ENCODE peak calls at places on chromosomes 12 and 14, in nine cellular contexts. One of them, this sample, is unnamed.

GRCh38 chr14:23910081-23910875 is 43.3 kb upstream of the DHRS4 start:
- DNase-seq in mucosa of descending colon: peak
- DNase-seq in lower leg skin: no peak
- DNase-seq in foreskin fibroblast: peak
- DNase-seq in fibroblast of lung: peak
- DNase-seq in heart right ventricle: no peak
- DNase-seq in uterus: no peak
- DNase-seq in H9: peak
- DNase-seq in GM23338: peak
- DNase-seq in this sample: no peak

GRCh38 chr14:101918125-101918989 is 46.0 kb upstream of the DYNC1H1 start:
- DNase-seq in foreskin fibroblast: peak
- DNase-seq in heart right ventricle: no peak
- DNase-seq in GM23338: peak
- DNase-seq in H9: no peak
- DNase-seq in mucosa of descending colon: no peak
- DNase-seq in fibroblast of lung: peak
- DNase-seq in uterus: no peak
- DNase-seq in lower leg skin: no peak
- DNase-seq in this sample: no peak

GRCh38 chr14:23284654-23285529 is 1.0 kb downstream of the HOMEZ start:
- DNase-seq in uterus: no peak
- DNase-seq in lower leg skin: no peak
- DNase-seq in heart right ventricle: no peak
- DNase-seq in H9: no peak
- DNase-seq in mucosa of descending colon: no peak
- DNase-seq in foreskin fibroblast: peak
- DNase-seq in GM23338: no peak
- DNase-seq in fibroblast of lung: no peak
- DNase-seq in this sample: no peak

GRCh38 chr14:68598621-68599447 is 194.0 kb downstream of the ZFP36L1 start:
- DNase-seq in H9: no peak
- DNase-seq in uterus: peak
- DNase-seq in fibroblast of lung: peak
- DNase-seq in GM23338: no peak
- DNase-seq in lower leg skin: peak
- DNase-seq in foreskin fibroblast: peak
- DNase-seq in heart right ventricle: peak
- DNase-seq in mucosa of descending colon: peak
- DNase-seq in this sample: no peak

GRCh38 chr12:1629338-1630080 is 478 bp downstream of the WNT5B start:
- DNase-seq in fibroblast of lung: no peak
- DNase-seq in GM23338: peak
- DNase-seq in mucosa of descending colon: peak
- DNase-seq in H9: peak
- DNase-seq in uterus: no peak
- DNase-seq in foreskin fibroblast: peak
- DNase-seq in heart right ventricle: no peak
- DNase-seq in lower leg skin: no peak
- DNase-seq in this sample: no peak

GRCh38 chr12:103848132-103848531 is 7.1 kb upstream of the NT5DC3 start:
- DNase-seq in heart right ventricle: no peak
- DNase-seq in foreskin fibroblast: no peak
- DNase-seq in H9: no peak
- DNase-seq in fibroblast of lung: no peak
- DNase-seq in mucosa of descending colon: no peak
- DNase-seq in uterus: no peak
- DNase-seq in lower leg skin: no peak
- DNase-seq in GM23338: no peak
- DNase-seq in this sample: no peak

GRCh38 chr12:132143328-132144071 is 619 bp downstream of the DDX51 start:
- DNase-seq in foreskin fibroblast: peak
- DNase-seq in GM23338: peak
- DNase-seq in mucosa of descending colon: no peak
- DNase-seq in H9: no peak
- DNase-seq in heart right ventricle: no peak
- DNase-seq in lower leg skin: peak
- DNase-seq in uterus: no peak
- DNase-seq in fibroblast of lung: no peak
- DNase-seq in this sample: no peak

GRCh38 chr12:102095677-102096263 is 24.1 kb downstream of the NUP37 start:
- DNase-seq in GM23338: peak
- DNase-seq in H9: no peak
- DNase-seq in uterus: no peak
- DNase-seq in fibroblast of lung: peak
- DNase-seq in lower leg skin: no peak
- DNase-seq in mucosa of descending colon: no peak
- DNase-seq in foreskin fibroblast: peak
- DNase-seq in heart right ventricle: no peak
- DNase-seq in this sample: no peak

GRCh38 chr14:88023658-88024187 is 18.8 kb downstream of the GPR65 start:
- DNase-seq in lower leg skin: no peak
- DNase-seq in fibroblast of lung: no peak
- DNase-seq in GM23338: peak
- DNase-seq in mucosa of descending colon: no peak
- DNase-seq in uterus: no peak
- DNase-seq in H9: no peak
- DNase-seq in heart right ventricle: no peak
- DNase-seq in foreskin fibroblast: no peak
- DNase-seq in this sample: no peak

GRCh38 chr12:53063708-53064612 is 14.1 kb downstream of the TNS2 start:
- DNase-seq in lower leg skin: peak
- DNase-seq in heart right ventricle: peak
- DNase-seq in uterus: peak
- DNase-seq in fibroblast of lung: peak
- DNase-seq in foreskin fibroblast: peak
- DNase-seq in H9: no peak
- DNase-seq in mucosa of descending colon: peak
- DNase-seq in GM23338: no peak
- DNase-seq in this sample: no peak

GRCh38 chr14:95313707-95314106 is 6.0 kb downstream of the CLMN start:
- DNase-seq in fibroblast of lung: peak
- DNase-seq in H9: no peak
- DNase-seq in mucosa of descending colon: peak
- DNase-seq in lower leg skin: peak
- DNase-seq in uterus: peak
- DNase-seq in GM23338: no peak
- DNase-seq in heart right ventricle: peak
- DNase-seq in foreskin fibroblast: peak
- DNase-seq in this sample: no peak

GRCh38 chr12:57604454-57605307 is at the start of gene DTX3:
- DNase-seq in GM23338: peak
- DNase-seq in fibroblast of lung: peak
- DNase-seq in H9: peak
- DNase-seq in heart right ventricle: peak
- DNase-seq in mucosa of descending colon: peak
- DNase-seq in foreskin fibroblast: peak
- DNase-seq in lower leg skin: peak
- DNase-seq in uterus: peak
- DNase-seq in this sample: peak

GRCh38 chr12:112665971-112666370 is 125.6 kb upstream of the RPH3A start:
- DNase-seq in GM23338: no peak
- DNase-seq in heart right ventricle: no peak
- DNase-seq in mucosa of descending colon: no peak
- DNase-seq in fibroblast of lung: no peak
- DNase-seq in foreskin fibroblast: no peak
- DNase-seq in uterus: no peak
- DNase-seq in H9: no peak
- DNase-seq in lower leg skin: no peak
- DNase-seq in this sample: no peak

GRCh38 chr12:100293017-100293416 is 26.0 kb downstream of the SCYL2 start:
- DNase-seq in lower leg skin: no peak
- DNase-seq in mucosa of descending colon: no peak
- DNase-seq in H9: no peak
- DNase-seq in heart right ventricle: no peak
- DNase-seq in fibroblast of lung: no peak
- DNase-seq in uterus: no peak
- DNase-seq in foreskin fibroblast: no peak
- DNase-seq in GM23338: no peak
- DNase-seq in this sample: no peak

GRCh38 chr14:62532186-62532585 is 513.1 kb downstream of the KCNH5 start:
- DNase-seq in mucosa of descending colon: no peak
- DNase-seq in GM23338: no peak
- DNase-seq in fibroblast of lung: no peak
- DNase-seq in heart right ventricle: no peak
- DNase-seq in uterus: no peak
- DNase-seq in lower leg skin: no peak
- DNase-seq in foreskin fibroblast: no peak
- DNase-seq in H9: no peak
- DNase-seq in this sample: no peak

GRCh38 chr12:103821773-103822172 is 19.3 kb downstream of the NT5DC3 start:
- DNase-seq in mucosa of descending colon: no peak
- DNase-seq in H9: no peak
- DNase-seq in GM23338: no peak
- DNase-seq in heart right ventricle: no peak
- DNase-seq in uterus: no peak
- DNase-seq in lower leg skin: no peak
- DNase-seq in fibroblast of lung: no peak
- DNase-seq in foreskin fibroblast: peak
- DNase-seq in this sample: no peak

GRCh38 chr14:104432611-104433231 is 146.8 kb upstream of the C14orf180 start:
- DNase-seq in mucosa of descending colon: no peak
- DNase-seq in heart right ventricle: peak
- DNase-seq in fibroblast of lung: no peak
- DNase-seq in GM23338: no peak
- DNase-seq in H9: peak
- DNase-seq in foreskin fibroblast: no peak
- DNase-seq in lower leg skin: peak
- DNase-seq in uterus: no peak
- DNase-seq in this sample: no peak

GRCh38 chr14:41830679-41831078 is 224.0 kb downstream of the LRFN5 start:
- DNase-seq in heart right ventricle: peak
- DNase-seq in foreskin fibroblast: peak
- DNase-seq in GM23338: peak
- DNase-seq in uterus: peak
- DNase-seq in H9: no peak
- DNase-seq in mucosa of descending colon: peak
- DNase-seq in fibroblast of lung: peak
- DNase-seq in lower leg skin: no peak
- DNase-seq in this sample: no peak
- TF ChIP-seq CTCF in heart right ventricle: no peak
- TF ChIP-seq CTCF in foreskin fibroblast: no peak
- TF ChIP-seq CTCF in GM23338: no peak
- TF ChIP-seq CTCF in uterus: no peak
- TF ChIP-seq CTCF in H9: no peak
- TF ChIP-seq CTCF in mucosa of descending colon: no peak
- TF ChIP-seq CTCF in fibroblast of lung: no peak
- TF ChIP-seq CTCF in lower leg skin: no peak
- TF ChIP-seq CTCF in this sample: no peak

DNA sequence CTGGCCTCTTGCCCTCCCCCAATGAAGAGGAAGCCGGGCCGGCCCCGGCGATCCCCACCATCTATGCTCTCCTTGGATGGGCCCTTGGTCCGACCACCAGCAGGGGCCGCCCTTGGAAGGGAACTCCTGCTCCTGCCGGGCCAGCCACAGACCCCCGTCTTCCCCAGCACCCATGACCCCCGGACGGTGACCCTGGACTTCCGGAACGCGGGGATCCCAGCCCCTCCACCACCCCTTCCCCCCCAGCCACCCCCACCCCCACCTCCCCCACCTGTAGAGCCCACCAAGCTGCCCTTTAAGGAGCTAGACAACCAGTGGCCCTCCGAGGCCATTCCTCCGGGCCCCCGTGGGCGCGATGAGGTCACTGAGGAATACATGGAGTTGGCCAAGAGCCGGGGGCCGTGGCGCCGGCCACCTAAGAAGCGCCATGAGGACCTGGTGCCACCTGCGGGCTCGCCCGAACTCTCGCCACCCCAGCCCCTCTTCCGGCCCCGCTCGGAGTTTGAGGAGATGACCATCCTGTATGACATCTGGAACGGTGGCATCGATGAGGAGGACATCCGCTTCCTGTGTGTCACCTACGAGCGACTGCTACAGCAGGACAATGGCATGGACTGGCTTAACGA is 19.4 kb downstream of the SETD1B start:
- DNase-seq in foreskin fibroblast: no peak
- DNase-seq in GM23338: peak
- DNase-seq in fibroblast of lung: no peak
- DNase-seq in heart right ventricle: no peak
- DNase-seq in H9: peak
- DNase-seq in mucosa of descending colon: no peak
- DNase-seq in lower leg skin: no peak
- DNase-seq in uterus: no peak
- DNase-seq in this sample: no peak
- TF ChIP-seq CTCF in foreskin fibroblast: no peak
- TF ChIP-seq CTCF in GM23338: peak
- TF ChIP-seq CTCF in fibroblast of lung: peak
- TF ChIP-seq CTCF in heart right ventricle: no peak
- TF ChIP-seq CTCF in H9: peak
- TF ChIP-seq CTCF in mucosa of descending colon: no peak
- TF ChIP-seq CTCF in lower leg skin: no peak
- TF ChIP-seq CTCF in uterus: peak
- TF ChIP-seq CTCF in this sample: no peak

GRCh38 chr12:109995366-109995702 is 834 bp downstream of the GIT2 start:
- DNase-seq in fibroblast of lung: no peak
- DNase-seq in foreskin fibroblast: no peak
- DNase-seq in heart right ventricle: no peak
- DNase-seq in H9: no peak
- DNase-seq in GM23338: no peak
- DNase-seq in uterus: no peak
- DNase-seq in lower leg skin: no peak
- DNase-seq in mucosa of descending colon: no peak
- DNase-seq in this sample: no peak

GRCh38 chr12:109996483-109996853 is 300 bp upstream of the GIT2 start:
- DNase-seq in foreskin fibroblast: no peak
- DNase-seq in H9: no peak
- DNase-seq in fibroblast of lung: no peak
- DNase-seq in mucosa of descending colon: peak
- DNase-seq in lower leg skin: no peak
- DNase-seq in GM23338: no peak
- DNase-seq in uterus: no peak
- DNase-seq in heart right ventricle: no peak
- DNase-seq in this sample: no peak

GRCh38 chr12:109994262-109995175 is 1.6 kb downstream of the GIT2 start:
- DNase-seq in lower leg skin: no peak
- DNase-seq in fibroblast of lung: no peak
- DNase-seq in heart right ventricle: no peak
- DNase-seq in mucosa of descending colon: no peak
- DNase-seq in GM23338: no peak
- DNase-seq in foreskin fibroblast: no peak
- DNase-seq in H9: no peak
- DNase-seq in uterus: no peak
- DNase-seq in this sample: no peak

GRCh38 chr12:109997393-109997792 is 1.2 kb upstream of the GIT2 start:
- DNase-seq in fibroblast of lung: no peak
- DNase-seq in GM23338: no peak
- DNase-seq in lower leg skin: no peak
- DNase-seq in mucosa of descending colon: no peak
- DNase-seq in uterus: no peak
- DNase-seq in foreskin fibroblast: no peak
- DNase-seq in H9: no peak
- DNase-seq in heart right ventricle: no peak
- DNase-seq in this sample: no peak

GRCh38 chr12:109995703-109996482 is at the start of gene GIT2:
- DNase-seq in heart right ventricle: peak
- DNase-seq in uterus: peak
- DNase-seq in H9: peak
- DNase-seq in fibroblast of lung: peak
- DNase-seq in mucosa of descending colon: peak
- DNase-seq in lower leg skin: peak
- DNase-seq in GM23338: peak
- DNase-seq in foreskin fibroblast: peak
- DNase-seq in this sample: peak
- TF ChIP-seq CTCF in heart right ventricle: no peak
- TF ChIP-seq CTCF in uterus: no peak
- TF ChIP-seq CTCF in H9: no peak
- TF ChIP-seq CTCF in fibroblast of lung: no peak
- TF ChIP-seq CTCF in mucosa of descending colon: no peak
- TF ChIP-seq CTCF in lower leg skin: no peak
- TF ChIP-seq CTCF in GM23338: no peak
- TF ChIP-seq CTCF in foreskin fibroblast: no peak
- TF ChIP-seq CTCF in this sample: no peak

GRCh38 chr14:72054929-72055328 is 122.7 kb downstream of the RGS6 start:
- DNase-seq in H9: no peak
- DNase-seq in GM23338: no peak
- DNase-seq in foreskin fibroblast: no peak
- DNase-seq in uterus: no peak
- DNase-seq in fibroblast of lung: no peak
- DNase-seq in mucosa of descending colon: no peak
- DNase-seq in lower leg skin: no peak
- DNase-seq in heart right ventricle: no peak
- DNase-seq in this sample: no peak
- TF ChIP-seq CTCF in H9: no peak
- TF ChIP-seq CTCF in GM23338: no peak
- TF ChIP-seq CTCF in foreskin fibroblast: no peak
- TF ChIP-seq CTCF in uterus: no peak
- TF ChIP-seq CTCF in fibroblast of lung: no peak
- TF ChIP-seq CTCF in mucosa of descending colon: no peak
- TF ChIP-seq CTCF in lower leg skin: no peak
- TF ChIP-seq CTCF in heart right ventricle: no peak
- TF ChIP-seq CTCF in this sample: no peak